ENCODE peak calls at places on chromosome 15, in four cellular contexts. One of them, this sample, is unnamed.
A peak's percentile ranks its signal among the peaks of the same experiment; 100 is the strongest.

GRCh38 chr15:43473885-43474284 is 19.1 kb downstream of the TP53BP1 start:
- DNase-seq in HepG2: no peak
- DNase-seq in GM12878: no peak
- DNase-seq in K562: no peak
- DNase-seq in this sample: no peak

GRCh38 chr15:68439506-68439905 is 7.5 kb upstream of the ITGA11 start:
- DNase-seq in HepG2: no peak
- DNase-seq in GM12878: no peak
- DNase-seq in K562: no peak
- DNase-seq in this sample: no peak

GRCh38 chr15:95624616-95625361 is 705.7 kb upstream of the NR2F2 start:
- DNase-seq in HepG2: no peak
- DNase-seq in GM12878: no peak
- DNase-seq in K562: no peak
- DNase-seq in this sample: no peak

GRCh38 chr15:80265021-80265420 is 13.0 kb upstream of the CTXND1 start:
- DNase-seq in HepG2: no peak
- DNase-seq in GM12878: no peak
- DNase-seq in K562: no peak
- DNase-seq in this sample: no peak

GRCh38 chr15:88911766-88912118 is 1.4 kb downstream of the MFGE8 start:
- DNase-seq in HepG2: no peak
- DNase-seq in GM12878: no peak
- DNase-seq in K562: peak; percentile 65
- DNase-seq in this sample: no peak

GRCh38 chr15:67690936-67691335 is 134.4 kb upstream of the SKOR1 start:
- DNase-seq in HepG2: peak; percentile 44
- DNase-seq in GM12878: no peak
- DNase-seq in K562: no peak
- DNase-seq in this sample: no peak

GRCh38 chr15:99446565-99447496 is 119.0 kb upstream of the MEF2A start:
- DNase-seq in HepG2: no peak
- DNase-seq in GM12878: no peak
- DNase-seq in K562: no peak
- DNase-seq in this sample: peak; percentile 19

GRCh38 chr15:33027636-33028035 is 166.9 kb downstream of the FMN1 start:
- DNase-seq in HepG2: no peak
- DNase-seq in GM12878: no peak
- DNase-seq in K562: no peak
- DNase-seq in this sample: no peak

DNA sequence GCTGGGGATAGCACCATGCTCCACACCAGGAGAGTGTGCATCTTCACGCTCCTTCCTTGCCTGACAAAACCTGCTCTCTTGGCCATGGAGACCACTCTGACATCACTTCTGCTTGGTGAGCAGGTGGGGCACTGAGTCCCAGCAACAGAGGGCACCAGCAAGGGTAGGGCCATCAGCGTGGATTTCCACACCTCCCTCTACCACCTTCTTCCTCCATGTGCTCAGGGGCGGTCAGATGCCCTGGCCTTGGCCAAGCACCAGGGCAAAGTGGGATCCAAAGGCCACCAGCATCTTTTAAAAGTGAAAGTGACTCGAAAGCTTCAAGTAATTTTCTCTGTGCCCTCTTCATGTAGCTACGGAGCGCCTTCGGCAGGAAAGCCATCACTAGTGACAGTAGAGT is 58.1 kb downstream of the CHSY1 start:
- DNase-seq in HepG2: no peak
- DNase-seq in GM12878: no peak
- DNase-seq in K562: no peak
- DNase-seq in this sample: no peak
- H3K9ac ChIP-seq in HepG2: no peak overlapping the region
- H3K9ac ChIP-seq in GM12878: no peak overlapping the region
- H3K9ac ChIP-seq in K562: no peak overlapping the region
- H3K9ac ChIP-seq in this sample: no peak overlapping the region

DNA sequence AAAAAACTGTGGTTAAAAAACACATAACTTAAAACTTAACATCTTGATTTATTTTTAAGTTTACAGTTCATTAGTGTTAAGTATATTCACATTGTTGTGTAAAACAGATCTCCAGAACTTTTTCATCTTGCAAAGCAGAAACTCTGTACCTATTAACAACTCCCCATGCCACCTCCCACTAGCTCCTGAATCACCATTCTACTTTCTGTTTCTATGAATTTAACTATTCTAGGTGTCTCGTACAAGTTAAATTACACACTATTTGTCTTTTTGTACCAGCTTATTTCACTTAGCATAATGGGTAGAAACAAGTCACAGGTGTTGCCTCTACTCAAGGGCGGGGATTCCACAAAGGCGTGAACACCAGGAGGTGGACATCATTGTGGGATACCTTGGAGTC is 43.2 kb downstream of the CRTC3 start:
- DNase-seq in HepG2: no peak
- DNase-seq in GM12878: no peak
- DNase-seq in K562: no peak
- DNase-seq in this sample: no peak
- TF ChIP-seq NFIC in HepG2: no peak
- TF ChIP-seq NFIC in GM12878: no peak
- TF ChIP-seq NFIC in K562: no peak
- TF ChIP-seq NFIC in this sample: no peak

DNA sequence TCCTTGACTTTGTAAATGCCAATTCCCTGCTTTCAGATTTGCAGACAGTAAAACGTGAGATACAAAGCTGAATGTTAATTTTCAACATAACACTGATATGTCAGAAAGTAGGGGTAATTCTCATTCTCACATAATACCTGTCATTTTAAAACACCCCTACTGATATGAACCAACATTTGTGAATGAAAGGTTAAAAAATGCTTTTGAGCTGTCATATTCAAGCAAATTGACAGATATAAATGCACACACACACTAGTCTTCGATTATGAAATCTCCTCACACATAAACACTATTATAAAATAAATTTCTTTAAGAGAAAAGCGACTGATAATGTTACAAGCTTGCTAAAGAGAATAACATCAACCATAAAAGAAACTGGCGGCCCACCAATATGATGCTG is 128.8 kb downstream of the PEAK1 start:
- DNase-seq in HepG2: no peak
- DNase-seq in GM12878: no peak
- DNase-seq in K562: no peak
- DNase-seq in this sample: no peak
- H3K9ac ChIP-seq in HepG2: no peak overlapping the region
- H3K9ac ChIP-seq in GM12878: no peak overlapping the region
- H3K9ac ChIP-seq in K562: no peak overlapping the region
- H3K9ac ChIP-seq in this sample: no peak overlapping the region

DNA sequence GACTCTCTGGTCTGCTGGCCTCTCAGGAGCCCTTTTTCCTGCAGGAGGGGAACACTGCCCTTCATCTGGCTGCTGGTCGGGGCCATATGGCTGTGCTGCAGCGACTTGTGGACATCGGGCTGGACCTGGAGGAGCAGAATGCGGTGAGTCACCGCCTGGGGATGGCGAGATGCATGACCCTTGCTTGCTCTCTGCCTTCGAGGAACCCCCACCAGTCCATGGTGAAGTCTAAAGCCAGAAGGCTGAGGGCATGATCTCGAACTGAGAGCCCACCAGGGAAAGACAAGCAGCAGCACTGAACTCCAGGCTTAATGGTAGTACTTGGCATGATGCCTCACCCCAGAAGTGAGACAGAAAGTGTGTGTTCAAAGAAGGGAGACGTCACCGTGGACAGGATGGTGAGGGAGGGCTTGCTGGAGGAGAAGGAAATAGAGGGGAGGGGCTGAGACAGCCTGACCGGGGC is 19.1 kb downstream of the ANKDD1A start:
- DNase-seq in HepG2: no peak
- DNase-seq in GM12878: peak; percentile 16
- DNase-seq in K562: no peak
- DNase-seq in this sample: no peak
- TF ChIP-seq NFIC in HepG2: no peak
- TF ChIP-seq NFIC in GM12878: no peak
- TF ChIP-seq NFIC in K562: no peak
- TF ChIP-seq NFIC in this sample: no peak

DNA sequence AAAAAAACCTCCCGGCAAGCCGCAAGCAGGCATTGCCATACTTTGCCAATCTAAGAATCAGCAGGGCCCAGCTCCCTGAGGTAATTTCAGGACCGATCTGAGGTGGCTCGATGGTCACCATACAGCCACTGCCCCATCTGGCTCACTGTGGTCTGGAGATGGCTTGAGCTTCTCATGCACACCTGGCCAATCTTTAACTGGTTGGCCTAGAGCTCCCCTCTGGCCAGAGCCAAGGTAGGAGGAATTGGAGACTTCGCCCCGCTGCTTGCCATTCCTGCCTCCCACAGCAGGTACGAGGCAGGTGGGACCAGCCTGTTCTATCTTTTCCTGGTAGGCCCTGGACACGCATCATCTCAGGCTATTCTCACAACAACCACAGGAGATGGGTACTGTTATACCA is 10.1 kb downstream of the CYP1A2 start:
- DNase-seq in HepG2: no peak
- DNase-seq in GM12878: no peak
- DNase-seq in K562: no peak
- DNase-seq in this sample: no peak
- H3K9ac ChIP-seq in HepG2: no peak overlapping the region
- H3K9ac ChIP-seq in GM12878: no peak overlapping the region
- H3K9ac ChIP-seq in K562: no peak overlapping the region
- H3K9ac ChIP-seq in this sample: no peak overlapping the region

GRCh38 chr15:90035835-90036220 is 34.7 kb downstream of the ZNF710 start:
- DNase-seq in HepG2: no peak
- DNase-seq in GM12878: no peak
- DNase-seq in K562: no peak
- DNase-seq in this sample: no peak

GRCh38 chr15:90035095-90035834 is 34.1 kb downstream of the ZNF710 start:
- DNase-seq in HepG2: peak; percentile 81
- DNase-seq in GM12878: no peak
- DNase-seq in K562: no peak
- DNase-seq in this sample: no peak

GRCh38 chr15:90037510-90037860 is 36.4 kb downstream of the ZNF710 start:
- DNase-seq in HepG2: peak; percentile 37
- DNase-seq in GM12878: no peak
- DNase-seq in K562: no peak
- DNase-seq in this sample: no peak

GRCh38 chr15:90036806-90037509 is 35.8 kb downstream of the ZNF710 start:
- DNase-seq in HepG2: no peak
- DNase-seq in GM12878: no peak
- DNase-seq in K562: no peak
- DNase-seq in this sample: no peak

GRCh38 chr15:90036343-90036742 is 35.2 kb downstream of the ZNF710 start:
- DNase-seq in HepG2: no peak
- DNase-seq in GM12878: no peak
- DNase-seq in K562: no peak
- DNase-seq in this sample: no peak
- TF ChIP-seq NFIC in HepG2: no peak
- TF ChIP-seq NFIC in GM12878: no peak
- TF ChIP-seq NFIC in K562: no peak
- TF ChIP-seq NFIC in this sample: no peak

This sample was measured in SK-N-SH.